ENCODE peak calls at places on chromosomes 3 and 15, in four cellular contexts. J, U, G and Z are unnamed samples.

GRCh38 chr3:143786229-143787199 is 61.8 kb downstream of the SLC9A9 start:
- DNase-seq in J (no peak), U (no peak), G (no peak), Z (no peak)

GRCh38 chr3:8450618-8451017 is 51.0 kb upstream of the LMCD1 start:
- DNase-seq in J (no peak), U (no peak), G (no peak), Z (no peak)

GRCh38 chr15:92123848-92124631 is 269.6 kb upstream of the ST8SIA2 start:
- DNase-seq in J (no peak), U (no peak), G (no peak), Z (no peak)

GRCh38 chr15:98551936-98552562 is 96.3 kb upstream of the IGF1R start:
- DNase-seq in J (no peak), U (no peak), G (no peak), Z (no peak)

GRCh38 chr3:168341192-168341816 is 245.6 kb upstream of the GOLIM4 start:
- DNase-seq in J (no peak), U (no peak), G (no peak), Z (no peak)

GRCh38 chr3:147616998-147617619 is 207.9 kb downstream of the ZIC1 start:
- DNase-seq in J (peak), U (no peak), G (no peak), Z (no peak)

GRCh38 chr3:111595239-111595638 is at the start of gene ZBED2:
- DNase-seq in J (no peak), U (no peak), G (no peak), Z (no peak)

GRCh38 chr3:112644453-112644852 is 3.5 kb upstream of the CCDC80 start:
- DNase-seq in J (no peak), U (no peak), G (no peak), Z (no peak)

GRCh38 chr15:101237161-101237775 is 14.6 kb downstream of the CHSY1 start:
- DNase-seq in J (no peak), U (no peak), G (no peak), Z (no peak)

GRCh38 chr3:193124861-193125260 is 116.2 kb upstream of the PLAAT1 start:
- DNase-seq in J (no peak), U (no peak), G (no peak), Z (no peak)

GRCh38 chr15:77224352-77224751 is 153.4 kb upstream of the TSPAN3 start:
- DNase-seq in J (peak), U (no peak), G (no peak), Z (no peak)

GRCh38 chr3:14222900-14223594 is 44.4 kb downstream of the LSM3 start:
- DNase-seq in J (no peak), U (no peak), G (peak), Z (no peak)

GRCh38 chr15:90402806-90403205 is 14.8 kb downstream of the IQGAP1 start:
- DNase-seq in J (no peak), U (no peak), G (no peak), Z (no peak)

GRCh38 chr3:66702126-66702525 is 201.3 kb upstream of the LRIG1 start:
- DNase-seq in J (no peak), U (no peak), G (no peak), Z (no peak)

GRCh38 chr3:105399611-105400010 is 32.9 kb downstream of the ALCAM start:
- DNase-seq in J (no peak), U (no peak), G (no peak), Z (no peak)

GRCh38 chr15:60362318-60363023 is 35.3 kb downstream of the ANXA2 start:
- DNase-seq in J (peak), U (no peak), G (no peak), Z (no peak)

GRCh38 chr3:52402101-52402521 is 42.8 kb downstream of the SEMA3G start:
- DNase-seq in J (no peak), U (no peak), G (no peak), Z (no peak)

GRCh38 chr3:52742418-52743041 is 28.2 kb downstream of the NEK4 start:
- DNase-seq in J (peak), U (peak), G (peak), Z (peak)

GRCh38 chr15:48096813-48097212 is 24.0 kb upstream of the SLC24A5 start:
- DNase-seq in J (no peak), U (no peak), G (no peak), Z (no peak)

GRCh38 chr3:129461461-129462146 is 21.6 kb downstream of the IFT122 start:
- DNase-seq in J (no peak), U (peak), G (no peak), Z (no peak)

GRCh38 chr3:42892169-42892568 is 13.8 kb upstream of the ZNF662 start:
- DNase-seq in J (no peak), U (no peak), G (no peak), Z (no peak)

GRCh38 chr3:145983101-145983500 is 177.9 kb downstream of the PLOD2 start:
- DNase-seq in J (no peak), U (no peak), G (no peak), Z (no peak)

GRCh38 chr3:53166781-53167291 is 5.8 kb downstream of the PRKCD start:
- DNase-seq in J (no peak), U (peak), G (no peak), Z (no peak)

GRCh38 chr3:190192087-190192486 is 71.4 kb upstream of the P3H2 start:
- DNase-seq in J (no peak), U (no peak), G (no peak), Z (no peak)

GRCh38 chr15:55389276-55389631 is 18.9 kb downstream of the CCPG1 start:
- DNase-seq in J (no peak), U (no peak), G (no peak), Z (no peak)

GRCh38 chr15:96626936-96627577 is 296.6 kb downstream of the NR2F2 start:
- DNase-seq in J (no peak), U (no peak), G (no peak), Z (no peak)

GRCh38 chr3:174596447-174596982 is 262.6 kb upstream of the NAALADL2 start:
- DNase-seq in J (no peak), U (no peak), G (no peak), Z (no peak)

GRCh38 chr3:45551214-45552010 is 43.1 kb upstream of the LIMD1 start:
- DNase-seq in J (peak), U (peak), G (no peak), Z (no peak)

GRCh38 chr3:192812736-192813383 is 85.5 kb upstream of the FGF12 start:
- DNase-seq in J (peak), U (peak), G (no peak), Z (peak)

GRCh38 chr15:64547275-64547674 is 86.9 kb downstream of the ZNF609 start:
- DNase-seq in J (no peak), U (no peak), G (no peak), Z (no peak)

GRCh38 chr15:64549860-64550259 is 89.5 kb downstream of the ZNF609 start:
- DNase-seq in J (no peak), U (no peak), G (no peak), Z (no peak)

GRCh38 chr15:64552281-64552948 is 92.0 kb downstream of the ZNF609 start:
- DNase-seq in J (no peak), U (no peak), G (no peak), Z (no peak)
- TF ChIP-seq FOXK2 in J (no peak), U (no peak), G (no peak), Z (no peak)

DNA sequence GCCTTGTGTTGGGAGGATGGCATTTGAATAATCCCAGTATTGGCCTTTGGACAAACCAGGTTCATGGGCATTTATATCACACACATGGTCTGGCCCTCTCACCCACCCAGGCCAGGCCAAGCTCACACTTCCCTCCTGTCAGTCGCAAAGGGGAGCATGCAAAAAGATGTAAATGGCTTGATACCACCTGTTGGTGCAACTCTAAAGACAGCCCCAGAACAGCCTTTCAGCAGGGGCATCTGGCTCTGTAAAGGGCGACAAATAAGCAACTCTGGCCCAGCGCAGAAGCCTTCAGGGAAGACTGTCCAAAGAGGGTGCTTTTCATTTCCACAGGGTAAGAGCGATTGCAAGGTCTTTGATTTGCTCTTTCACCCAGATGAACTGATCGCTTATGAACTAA is 91.8 kb downstream of the USP13 start:
- DNase-seq in J (no peak), U (no peak), G (no peak), Z (no peak)
- TF ChIP-seq SP1 in J (no peak), U (no peak), G (no peak), Z (no peak)

GRCh38 chr15:44883219-44883900 is 73.1 kb upstream of the TERB2 start:
- DNase-seq in J (no peak), U (no peak), G (no peak), Z (no peak)

GRCh38 chr15:44879066-44879465 is 77.4 kb upstream of the TERB2 start:
- DNase-seq in J (no peak), U (no peak), G (no peak), Z (no peak)

DNA sequence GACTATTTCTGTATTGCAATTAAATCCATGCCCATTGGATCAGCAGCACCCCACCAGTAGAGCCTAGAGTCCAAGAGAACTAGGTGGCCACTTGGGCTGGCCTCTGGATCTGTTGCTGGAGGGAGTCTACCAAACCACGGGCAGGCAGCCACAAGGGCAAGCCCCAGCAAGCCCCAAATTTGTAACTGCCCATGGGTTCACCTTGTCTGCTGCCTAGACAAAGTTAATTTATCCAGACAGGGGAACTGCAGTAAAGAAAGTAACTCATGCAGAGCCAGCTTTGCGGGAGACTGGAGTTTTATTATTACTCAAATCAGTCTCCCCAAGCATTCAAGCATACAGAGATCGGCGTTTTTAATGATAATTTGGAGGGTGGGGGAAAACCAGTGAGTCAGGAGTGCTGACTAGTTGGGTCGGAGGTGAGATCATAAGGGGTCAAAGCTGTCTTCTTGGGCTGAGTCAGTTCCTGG is 74.0 kb upstream of the TERB2 start:
- DNase-seq in J (no peak), U (no peak), G (peak), Z (no peak)
- TF ChIP-seq FOXM1 in J (no peak), U (no peak), G (peak), Z (no peak)

DNA sequence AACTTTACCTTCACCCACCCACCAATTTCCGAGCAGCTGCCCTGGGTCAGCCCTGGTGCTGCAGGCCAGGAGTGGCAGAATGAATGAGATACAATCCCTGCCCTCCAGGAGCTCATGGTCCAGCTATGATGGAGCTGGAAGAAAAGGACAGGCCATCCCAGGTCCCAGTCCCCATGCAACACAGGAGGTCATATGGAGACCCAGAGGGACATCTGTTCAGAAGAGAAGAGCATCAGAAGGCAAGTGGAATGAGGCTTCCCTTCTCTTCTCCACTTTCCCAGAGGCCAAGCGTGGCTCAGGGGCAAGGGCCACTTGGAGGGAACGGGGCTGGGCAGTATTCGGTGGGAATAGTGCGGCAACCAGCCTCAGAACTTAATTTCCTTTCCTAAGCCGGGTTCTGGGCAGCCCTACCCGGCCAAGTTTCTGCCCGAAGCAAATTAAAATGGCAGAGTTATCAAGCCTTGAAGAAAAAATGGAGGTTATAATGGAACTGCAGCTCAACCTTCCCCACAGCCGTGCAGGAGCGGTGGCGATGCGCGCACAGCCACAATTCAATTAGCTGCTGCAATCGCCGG is 35.9 kb downstream of the TLE3 start:
- DNase-seq in J (no peak), U (no peak), G (no peak), Z (no peak)
- TF ChIP-seq FOXK2 in J (no peak), U (no peak), G (no peak), Z (no peak)

GRCh38 chr3:36928220-36928619 is 16.6 kb downstream of the TRANK1 start:
- DNase-seq in J (no peak), U (no peak), G (no peak), Z (no peak)

GRCh38 chr3:36933540-36934296 is 11.1 kb downstream of the TRANK1 start:
- DNase-seq in J (no peak), U (no peak), G (no peak), Z (no peak)

GRCh38 chr3:36937492-36937891 is 7.4 kb downstream of the TRANK1 start:
- DNase-seq in J (no peak), U (no peak), G (no peak), Z (no peak)

GRCh38 chr3:36932979-36933378 is 11.9 kb downstream of the TRANK1 start:
- DNase-seq in J (no peak), U (no peak), G (no peak), Z (no peak)
- TF ChIP-seq SP1 in J (no peak), U (no peak), G (no peak), Z (no peak)